ENCODE peak calls at places on chromosomes 12 and 14, in four cellular contexts. K is GM12878, V is HepG2, A is K562. D is an unnamed sample.
A peak's percentile ranks its signal among the peaks of the same experiment; 100 is the strongest.

GRCh38 chr14:20632831-20633771 is 8.4 kb downstream of the OR6S1 start:
- DNase-seq in K (peak; percentile 76), V (peak; percentile 93), A (peak; percentile 91), D (peak; percentile 65)

GRCh38 chr12:13799574-13799973 is 181.8 kb downstream of the GRIN2B start:
- DNase-seq in V (no peak), A (no peak), K (no peak), D (no peak)

GRCh38 chr12:114780746-114781399 is 96.9 kb upstream of the TBX3 start:
- DNase-seq in K (no peak), A (no peak), V (no peak), D (no peak)

GRCh38 chr14:58082491-58083098 is 69.4 kb downstream of the ARMH4 start:
- DNase-seq in V (no peak), K (no peak), A (peak; percentile 13), D (no peak)

GRCh38 chr14:20332946-20333782 is at the start of gene CCNB1IP1:
- DNase-seq in K (peak; percentile 87), A (peak; percentile 89), V (peak; percentile 94), D (peak; percentile 79)

GRCh38 chr12:123149088-123149827 is 1.6 kb downstream of the PITPNM2 start:
- DNase-seq in A (peak; percentile 81), V (no peak), K (no peak), D (no peak)

GRCh38 chr14:65604535-65604934 is 192.0 kb downstream of the FUT8 start:
- DNase-seq in A (no peak), K (no peak), V (no peak), D (no peak)

GRCh38 chr12:55955800-55956508 is 9.9 kb downstream of the PMEL start:
- DNase-seq in K (no peak), A (peak; percentile 57), V (peak; percentile 48), D (no peak)

GRCh38 chr14:33859306-33859705 is 91.6 kb downstream of the EGLN3 start:
- DNase-seq in V (no peak), K (no peak), A (peak; percentile 34), D (no peak)

GRCh38 chr14:58669556-58670200 is 31.9 kb downstream of the DACT1 start:
- DNase-seq in V (no peak), A (no peak), K (no peak), D (no peak)

GRCh38 chr12:108517288-108518100 is 2.4 kb downstream of the FICD start:
- DNase-seq in A (no peak), V (no peak), K (no peak), D (no peak)

GRCh38 chr12:51234533-51234932 is 4.1 kb upstream of the DAZAP2 start:
- DNase-seq in K (no peak), V (no peak), A (no peak), D (no peak)

GRCh38 chr14:53509845-53510244 is 356.7 kb upstream of the DDHD1 start:
- DNase-seq in V (no peak), A (no peak), K (no peak), D (no peak)

GRCh38 chr12:75884465-75884985 is 147.1 kb downstream of the PHLDA1 start:
- DNase-seq in A (no peak), V (no peak), K (no peak), D (no peak)

GRCh38 chr12:76685246-76685678 is 78.7 kb upstream of the ZDHHC17 start:
- DNase-seq in V (no peak), A (no peak), K (no peak), D (no peak)

GRCh38 chr12:100716658-100716948 is 78.0 kb upstream of the ANO4 start:
- DNase-seq in V (no peak), K (no peak), A (no peak), D (no peak)

GRCh38 chr12:12819752-12820311 is 6.7 kb downstream of the DDX47 start:
- DNase-seq in K (no peak), A (no peak), V (no peak), D (no peak)

GRCh38 chr12:122167328-122167925 is 6.6 kb downstream of the IL31 start:
- DNase-seq in K (no peak), A (no peak), V (peak; percentile 22), D (no peak)

GRCh38 chr14:73524493-73524892 is 12.4 kb upstream of the ACOT1 start:
- DNase-seq in A (no peak), K (no peak), V (no peak), D (no peak)

GRCh38 chr14:100875126-100875525 is 28.4 kb downstream of the RTL1 start:
- DNase-seq in A (no peak), K (no peak), V (no peak), D (no peak)

GRCh38 chr14:89256951-89257350 is 160.1 kb downstream of the FOXN3 start:
- DNase-seq in V (no peak), A (no peak), K (no peak), D (no peak)

GRCh38 chr12:17108877-17109520 is 503.0 kb upstream of the LMO3 start:
- DNase-seq in V (no peak), A (no peak), K (no peak), D (peak; percentile 3)

GRCh38 chr14:102445641-102446040 is 63.9 kb downstream of the ANKRD9 start:
- DNase-seq in V (no peak), K (no peak), A (no peak), D (no peak)

GRCh38 chr12:57342207-57342691 is 88.6 kb downstream of the R3HDM2 start:
- DNase-seq in K (no peak), A (peak; percentile 30), V (no peak), D (peak; percentile 36)

DNA sequence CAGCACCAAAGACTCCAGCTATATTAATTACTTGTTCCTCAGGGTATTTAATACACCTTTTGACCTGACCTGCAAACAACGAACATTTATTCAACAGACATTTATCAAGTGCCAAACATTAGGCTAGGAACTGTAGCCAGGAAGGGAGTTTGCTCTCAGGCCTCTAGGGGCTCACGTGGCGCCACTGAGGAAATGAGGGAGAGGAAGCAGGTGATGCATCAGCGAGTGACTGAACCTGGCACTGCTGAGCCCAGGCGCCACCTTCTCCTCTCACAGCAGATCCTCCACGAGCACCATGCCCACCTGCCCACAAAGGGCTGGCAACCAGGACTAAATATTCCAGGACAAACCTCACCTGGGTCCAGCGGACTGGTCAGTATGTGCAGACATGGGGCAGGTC is 50.2 kb downstream of the SETD3 start:
- DNase-seq in V (no peak), A (no peak), K (no peak), D (peak; percentile 52)
- TF ChIP-seq FOXM1 in V (no peak), A (no peak), K (no peak), D (no peak)

GRCh38 chr14:91891081-91891480 is 23.7 kb upstream of the TC2N start:
- DNase-seq in V (no peak), K (no peak), A (no peak), D (no peak)
- TF ChIP-seq FOXK2 in V (no peak), K (no peak), A (no peak), D (no peak)

GRCh38 chr12:70960484-70960883 is 39.9 kb upstream of the PTPRR start:
- DNase-seq in A (no peak), K (no peak), V (no peak), D (no peak)

GRCh38 chr12:70962226-70962794 is 41.8 kb upstream of the PTPRR start:
- DNase-seq in K (no peak), V (no peak), A (no peak), D (no peak)

DNA sequence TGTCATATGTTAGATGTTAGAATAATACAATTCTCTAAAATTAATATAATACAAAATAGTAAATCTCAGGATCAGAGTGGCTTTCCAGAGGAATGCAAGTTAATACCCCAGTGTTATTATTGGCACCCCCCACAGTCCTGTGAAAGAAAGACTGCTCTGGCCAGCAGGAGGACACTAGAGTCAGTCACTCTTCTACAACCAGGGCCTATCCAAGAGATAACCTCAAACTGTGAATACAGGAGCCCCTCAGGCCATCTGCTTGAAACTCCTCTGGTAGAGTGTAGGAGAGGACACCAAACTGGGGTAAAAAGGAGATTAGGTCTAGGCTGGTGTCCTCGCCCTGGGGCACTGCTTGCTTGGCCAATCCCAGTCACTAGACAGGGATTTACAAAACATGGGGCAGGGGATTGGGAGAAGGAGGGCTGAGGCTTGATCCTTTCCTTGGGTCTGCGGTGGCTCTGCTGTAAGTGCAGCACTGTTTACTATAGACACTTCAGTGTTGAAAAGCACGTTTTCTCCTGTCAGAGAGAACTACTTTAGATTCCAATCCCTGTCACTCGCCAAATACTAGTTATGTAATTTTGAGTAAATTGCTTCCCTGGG is 44.4 kb upstream of the PTPRR start:
- DNase-seq in V (no peak), A (no peak), K (no peak), D (no peak)
- TF ChIP-seq SP1 in V (no peak), A (no peak), K (no peak), D (no peak)

GRCh38 chr12:38926501-38926900 is 21.1 kb upstream of the CPNE8 start:
- DNase-seq in A (no peak), V (no peak), K (no peak), D (no peak)

GRCh38 chr12:38919191-38919590 is 13.8 kb upstream of the CPNE8 start:
- DNase-seq in V (no peak), K (no peak), A (no peak), D (no peak)

GRCh38 chr12:38915783-38916182 is 10.4 kb upstream of the CPNE8 start:
- DNase-seq in V (no peak), A (no peak), K (no peak), D (no peak)

GRCh38 chr12:38921025-38921677 is 15.8 kb upstream of the CPNE8 start:
- DNase-seq in K (no peak), A (peak; percentile 67), V (peak; percentile 65), D (peak; percentile 41)
- TF ChIP-seq FOXM1 in K (no peak), A (no peak), V (no peak), D (no peak)

GRCh38 chr12:63989301-63989845 is 144.9 kb downstream of the SRGAP1 start:
- DNase-seq in A (no peak), V (peak; percentile 55), K (no peak), D (no peak)
- TF ChIP-seq FOXK2 in A (no peak), V (no peak), K (no peak), D (no peak)

GRCh38 chr12:85996280-85996679 is 122.2 kb downstream of the NTS start:
- DNase-seq in V (no peak), K (no peak), A (no peak), D (no peak)
- TF ChIP-seq SP1 in V (no peak), K (no peak), A (no peak), D (no peak)

GRCh38 chr12:88339966-88340365 is 197.9 kb downstream of the TMTC3 start:
- DNase-seq in K (no peak), A (no peak), V (no peak), D (no peak)
- TF ChIP-seq FOXM1 in K (no peak), A (no peak), V (no peak), D (no peak)

DNA sequence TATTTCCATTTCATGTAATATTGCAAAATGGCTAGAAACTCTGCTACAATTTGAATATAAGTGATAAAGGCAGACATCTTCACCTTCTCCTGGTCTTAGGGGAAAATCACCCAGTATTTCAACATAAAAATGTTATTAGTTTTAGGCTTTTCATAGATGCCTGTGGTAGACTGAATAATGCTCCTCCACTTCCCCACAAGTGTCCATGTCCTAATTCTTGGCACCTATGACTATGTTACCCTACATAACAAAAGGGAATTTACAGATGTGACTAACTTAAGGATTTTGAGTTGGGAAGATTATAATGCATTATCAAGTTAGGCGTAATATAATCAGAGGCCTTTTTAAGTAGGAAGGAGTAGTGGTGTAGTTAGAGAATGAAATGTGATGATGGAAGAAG is 196.4 kb downstream of the TMTC3 start:
- DNase-seq in V (no peak), K (no peak), A (no peak), D (no peak)
- TF ChIP-seq FOXK2 in V (no peak), K (no peak), A (no peak), D (no peak)